ENCODE peak calls at places on chromosomes 6 and 20, in ten cellular contexts. K, L, J, M, S, A, I, Q, O and P are unnamed samples.

GRCh38 chr6:21099338-21100314 is 493.9 kb upstream of the SOX4 start:
- DNase-seq in M (no peak), I (no peak), L (no peak), S (no peak), Q (no peak), J (no peak), A (no peak), K (no peak), O (no peak), P (no peak)

GRCh38 chr6:19999319-20000191 is 162.4 kb downstream of the ID4 start:
- DNase-seq in M (peak; percentile 36), O (peak; percentile 84), S (peak; percentile 37), A (no peak), L (no peak), K (no peak), I (no peak), J (no peak), Q (no peak), P (no peak)

GRCh38 chr20:22796465-22797077 is 212.2 kb upstream of the FOXA2 start:
- DNase-seq in A (no peak), M (no peak), S (no peak), O (no peak), I (no peak), K (no peak), Q (no peak), J (peak; percentile 72), L (no peak), P (peak; percentile 43)

GRCh38 chr6:708237-708598 is 15.3 kb upstream of the EXOC2 start:
- DNase-seq in L (no peak), Q (no peak), M (no peak), I (no peak), A (no peak), J (no peak), S (no peak), O (no peak), K (no peak), P (no peak)

GRCh38 chr6:145531032-145531431 is 204.3 kb downstream of the EPM2A start:
- DNase-seq in K (no peak), S (no peak), I (no peak), M (no peak), Q (no peak), A (no peak), O (no peak), L (no peak), J (no peak), P (no peak)

GRCh38 chr6:41228616-41229015 is 467 bp downstream of the TREML4 start:
- DNase-seq in O (peak; percentile 65), K (no peak), M (no peak), L (no peak), Q (no peak), A (no peak), S (no peak), J (peak; percentile 14), I (no peak), P (no peak)

GRCh38 chr6:143999406-143999805 is 8.7 kb downstream of the PLAGL1 start:
- DNase-seq in M (no peak), S (peak; percentile 38), Q (no peak), L (no peak), A (no peak), K (no peak), J (peak; percentile 99), O (no peak), I (no peak), P (no peak)

GRCh38 chr20:10709916-10710315 is 36.1 kb upstream of the JAG1 start:
- DNase-seq in M (no peak), J (no peak), I (no peak), O (no peak), K (no peak), A (no peak), Q (no peak), L (no peak), S (no peak), P (no peak)

GRCh38 chr20:24870876-24871275 is 78.2 kb upstream of the CST7 start:
- DNase-seq in Q (no peak), J (no peak), M (no peak), S (no peak), I (no peak), A (no peak), K (no peak), L (no peak), O (no peak), P (no peak)

GRCh38 chr20:24875078-24875477 is 74.0 kb upstream of the CST7 start:
- DNase-seq in O (no peak), A (no peak), Q (no peak), M (no peak), I (no peak), J (no peak), K (no peak), L (no peak), S (no peak), P (no peak)

GRCh38 chr20:24871429-24872213 is 77.4 kb upstream of the CST7 start:
- DNase-seq in S (no peak), O (no peak), A (no peak), K (no peak), L (no peak), M (no peak), I (no peak), J (no peak), Q (no peak), P (no peak)

GRCh38 chr20:24873015-24873620 is 76.0 kb upstream of the CST7 start:
- DNase-seq in I (no peak), Q (no peak), L (no peak), M (no peak), S (no peak), K (no peak), O (no peak), J (no peak), A (no peak), P (no peak)

DNA sequence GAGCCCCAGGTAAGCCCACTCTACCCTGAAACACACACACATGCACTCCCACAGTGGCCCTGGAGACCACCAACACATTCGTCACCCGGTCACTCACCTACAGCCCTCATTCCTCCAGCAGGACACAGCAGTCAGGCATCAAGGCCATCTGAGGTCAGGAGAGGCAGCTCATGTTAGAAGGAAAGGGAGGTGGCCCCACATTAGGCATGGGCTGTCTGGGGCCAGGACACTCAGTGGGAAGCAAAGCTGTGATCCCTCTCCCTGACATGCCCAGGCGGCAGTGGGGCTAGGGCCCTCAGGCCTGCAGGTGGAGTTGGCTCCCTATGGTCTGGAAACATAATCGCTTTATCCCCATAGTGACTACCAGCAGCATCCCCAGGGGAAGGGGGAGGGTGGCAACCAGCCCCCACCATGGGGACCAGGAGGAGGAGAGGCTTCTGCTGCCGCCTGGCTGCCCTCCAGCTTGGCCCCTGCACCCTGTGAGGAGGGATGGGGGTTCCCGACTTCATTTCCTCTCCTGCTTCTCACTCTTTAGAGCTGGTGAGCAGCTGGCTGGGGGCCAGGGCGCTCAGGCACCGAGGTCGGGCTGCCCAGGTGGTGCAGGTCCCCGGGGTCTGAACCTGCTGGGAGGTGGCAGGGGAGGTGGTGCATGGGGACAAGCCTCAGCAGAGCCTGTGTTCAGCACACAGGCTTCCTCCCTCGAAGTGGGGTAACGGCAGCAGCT is 76.6 kb upstream of the CST7 start:
- DNase-seq in S (no peak), K (no peak), M (no peak), Q (no peak), I (no peak), J (no peak), A (no peak), L (no peak), O (no peak), P (no peak)
- TF ChIP-seq CTCF in S (no peak), K (no peak), M (no peak), Q (no peak), I (no peak), J (no peak), A (no peak), L (no peak), O (no peak), P (no peak)

DNA sequence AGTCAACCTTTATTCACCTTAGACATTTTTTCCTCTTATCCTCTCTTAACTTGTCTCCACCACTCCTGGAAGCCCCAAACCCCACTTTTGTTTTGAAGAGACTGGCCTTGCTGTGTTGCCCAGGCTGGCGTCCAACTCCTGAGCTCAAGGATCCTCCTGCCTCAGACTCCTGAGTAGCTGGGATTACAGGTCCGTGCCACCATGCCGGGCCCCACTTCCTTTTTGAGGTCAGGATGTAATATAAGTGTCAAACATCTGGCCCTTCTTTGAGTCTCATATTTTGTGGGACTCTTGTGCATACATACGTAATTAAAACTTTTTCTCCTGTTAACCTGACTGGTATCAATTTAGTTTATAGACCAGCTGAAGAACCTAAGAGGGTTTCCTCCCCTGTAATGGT is 1.4 kb upstream of the CDK19 start:
- DNase-seq in L (no peak), M (no peak), O (peak; percentile 73), J (no peak), S (no peak), A (no peak), K (peak; percentile 10), Q (no peak), I (no peak), P (no peak)
- H3K4me3 ChIP-seq in L (no peak overlapping the region), M (no peak overlapping the region), O (peak overlapping the region; percentile 90), J (no peak overlapping the region), S (peak overlapping the region; percentile 58), A (peak overlapping the region; percentile 85), K (no peak overlapping the region), Q (no peak overlapping the region), I (no peak overlapping the region), P (no peak overlapping the region)

GRCh38 chr6:108966855-108967755 is 118.9 kb downstream of the ARMC2 start:
- DNase-seq in J (peak; percentile 39), I (no peak), L (peak; percentile 6), A (no peak), O (peak; percentile 93), K (peak; percentile 65), Q (no peak), S (peak; percentile 93), M (peak; percentile 7), P (no peak)

GRCh38 chr6:108969776-108970175 is 121.6 kb downstream of the ARMC2 start:
- DNase-seq in S (peak; percentile 59), J (peak; percentile 23), A (no peak), L (no peak), K (no peak), M (no peak), I (no peak), Q (no peak), O (no peak), P (no peak)

GRCh38 chr6:108966236-108966635 is 118.0 kb downstream of the ARMC2 start:
- DNase-seq in K (no peak), Q (no peak), A (no peak), J (no peak), L (no peak), S (no peak), I (no peak), M (no peak), O (peak; percentile 25), P (no peak)

GRCh38 chr6:108968746-108969316 is 120.6 kb downstream of the ARMC2 start:
- DNase-seq in K (no peak), O (peak; percentile 72), I (no peak), L (no peak), M (no peak), A (no peak), Q (no peak), S (no peak), J (no peak), P (no peak)

DNA sequence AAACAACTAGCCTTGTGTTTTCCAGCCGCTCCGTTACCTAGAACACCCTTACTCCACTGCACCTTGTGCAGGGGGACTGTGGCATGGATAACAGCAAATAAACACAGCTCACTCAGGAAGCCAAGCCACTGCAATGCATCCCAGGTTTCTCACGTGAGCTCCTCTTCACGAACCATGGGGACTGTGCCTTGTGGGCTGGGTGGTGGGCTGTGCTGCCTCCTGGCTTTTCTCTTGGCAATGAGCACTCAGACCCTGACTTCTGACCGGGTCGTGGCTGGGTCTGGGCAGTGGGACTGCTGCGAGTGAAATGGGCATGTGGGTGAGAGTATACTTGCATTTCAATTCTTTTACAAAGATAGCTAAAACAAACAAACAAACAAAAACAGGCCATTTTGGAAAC is 120.1 kb downstream of the ARMC2 start:
- DNase-seq in L (no peak), Q (no peak), J (no peak), A (no peak), M (no peak), I (no peak), K (no peak), O (peak; percentile 35), S (no peak), P (no peak)
- TF ChIP-seq CTCF in L (no peak), Q (no peak), J (no peak), A (no peak), M (no peak), I (no peak), K (no peak), O (no peak), S (no peak), P (no peak)

GRCh38 chr6:125539892-125540291 is 209.5 kb upstream of the HEY2 start:
- DNase-seq in O (no peak), A (no peak), S (no peak), Q (no peak), L (no peak), M (no peak), I (no peak), K (no peak), J (no peak), P (no peak)

GRCh38 chr6:125533710-125534397 is 215.6 kb upstream of the HEY2 start:
- DNase-seq in M (no peak), S (no peak), A (no peak), K (no peak), L (no peak), I (no peak), Q (no peak), J (no peak), O (no peak), P (no peak)

GRCh38 chr6:125529061-125529460 is 220.4 kb upstream of the HEY2 start:
- DNase-seq in K (no peak), I (no peak), Q (no peak), O (no peak), S (no peak), L (no peak), A (no peak), M (no peak), J (no peak), P (no peak)

GRCh38 chr6:125537090-125537489 is 212.3 kb upstream of the HEY2 start:
- DNase-seq in A (no peak), I (no peak), Q (no peak), J (no peak), M (no peak), S (no peak), L (no peak), K (no peak), O (no peak), P (no peak)

DNA sequence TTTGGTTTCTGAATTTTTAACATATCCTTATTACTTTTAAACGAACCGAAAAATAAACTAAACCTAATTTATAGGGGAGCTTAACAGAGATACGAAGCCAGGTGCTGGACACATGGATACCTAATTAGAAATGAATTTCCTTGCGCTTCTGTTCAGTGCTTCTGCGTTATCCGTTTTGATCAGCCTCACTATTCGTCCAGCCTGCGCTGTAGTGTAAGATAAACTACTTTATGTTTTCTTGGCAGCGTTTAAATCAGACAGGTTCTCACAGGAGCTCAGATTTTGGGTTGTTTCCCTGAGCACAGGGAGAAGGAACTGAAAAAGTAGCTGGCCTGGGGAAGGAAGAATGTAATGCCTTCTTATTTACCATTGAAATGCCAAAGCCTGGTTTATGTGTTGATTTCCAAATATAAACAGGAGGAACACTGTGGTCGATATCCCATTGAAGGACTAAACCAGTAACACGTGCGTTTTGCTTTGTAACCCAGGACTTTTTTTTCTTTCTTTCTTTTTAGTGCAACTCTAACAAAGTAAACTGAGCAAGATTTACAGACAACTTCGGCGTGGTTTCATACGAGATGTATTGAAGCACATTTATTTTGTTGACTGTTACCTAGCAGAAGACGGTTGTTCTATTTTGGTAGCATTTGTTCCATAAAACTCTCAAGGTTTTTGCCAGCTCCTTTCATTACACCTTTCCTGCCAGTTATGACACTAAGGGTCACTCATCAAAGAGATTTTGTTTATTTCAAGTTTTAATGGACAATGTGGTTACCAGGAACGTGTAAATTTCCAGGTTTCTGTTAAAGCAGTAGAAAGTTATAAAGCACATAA is 214.8 kb upstream of the HEY2 start:
- DNase-seq in S (no peak), Q (no peak), J (no peak), M (no peak), L (no peak), A (no peak), I (no peak), K (no peak), O (no peak), P (no peak)
- H3K4me3 ChIP-seq in S (no peak overlapping the region), Q (no peak overlapping the region), J (no peak overlapping the region), M (no peak overlapping the region), L (no peak overlapping the region), A (no peak overlapping the region), I (peak overlapping the region; percentile 29), K (no peak overlapping the region), O (no peak overlapping the region), P (peak overlapping the region; percentile 48)